ENCODE peak calls at places on chromosomes 3 and 15, in five cellular contexts. C is MM.1S, I is body of pancreas, H is breast epithelium, B is Panc1. X is an unnamed sample.
A peak's percentile ranks its signal among the peaks of the same experiment; 100 is the strongest.

GRCh38 chr3:181313379-181313778 is 323.8 kb upstream of the DNAJC19 start:
- DNase-seq in H (no peak), I (no peak), C (no peak), B (no peak), X (no peak)

GRCh38 chr15:39016706-39017105 is 452.1 kb upstream of the RASGRP1 start:
- DNase-seq in C (no peak), H (no peak), B (no peak), I (no peak), X (no peak)

GRCh38 chr3:12196684-12197083 is 38.0 kb upstream of the TIMP4 start:
- DNase-seq in I (no peak), H (no peak), C (no peak), B (no peak), X (no peak)

GRCh38 chr15:78461171-78461881 is 23.3 kb downstream of the IREB2 start:
- DNase-seq in I (no peak), C (no peak), B (no peak), H (no peak), X (no peak)

GRCh38 chr3:8387591-8387990 is 114.0 kb upstream of the LMCD1 start:
- DNase-seq in C (no peak), I (no peak), H (no peak), B (no peak), X (no peak)

GRCh38 chr15:66603301-66604179 is 37.7 kb upstream of the LCTL start:
- DNase-seq in C (peak; percentile 63), I (peak; percentile 60), H (no peak), B (peak; percentile 27), X (peak; percentile 64)

GRCh38 chr3:186004671-186005070 is 66.9 kb upstream of the TRA2B start:
- DNase-seq in H (no peak), I (no peak), C (no peak), B (no peak), X (no peak)

GRCh38 chr3:143972495-143973351 is 1.1 kb downstream of the DIPK2A start:
- DNase-seq in B (no peak), I (peak; percentile 71), H (peak; percentile 69), C (peak; percentile 85), X (peak; percentile 80)

GRCh38 chr3:158709666-158710083 is 22.6 kb downstream of the RARRES1 start:
- DNase-seq in I (no peak), B (no peak), H (no peak), C (no peak), X (no peak)

DNA sequence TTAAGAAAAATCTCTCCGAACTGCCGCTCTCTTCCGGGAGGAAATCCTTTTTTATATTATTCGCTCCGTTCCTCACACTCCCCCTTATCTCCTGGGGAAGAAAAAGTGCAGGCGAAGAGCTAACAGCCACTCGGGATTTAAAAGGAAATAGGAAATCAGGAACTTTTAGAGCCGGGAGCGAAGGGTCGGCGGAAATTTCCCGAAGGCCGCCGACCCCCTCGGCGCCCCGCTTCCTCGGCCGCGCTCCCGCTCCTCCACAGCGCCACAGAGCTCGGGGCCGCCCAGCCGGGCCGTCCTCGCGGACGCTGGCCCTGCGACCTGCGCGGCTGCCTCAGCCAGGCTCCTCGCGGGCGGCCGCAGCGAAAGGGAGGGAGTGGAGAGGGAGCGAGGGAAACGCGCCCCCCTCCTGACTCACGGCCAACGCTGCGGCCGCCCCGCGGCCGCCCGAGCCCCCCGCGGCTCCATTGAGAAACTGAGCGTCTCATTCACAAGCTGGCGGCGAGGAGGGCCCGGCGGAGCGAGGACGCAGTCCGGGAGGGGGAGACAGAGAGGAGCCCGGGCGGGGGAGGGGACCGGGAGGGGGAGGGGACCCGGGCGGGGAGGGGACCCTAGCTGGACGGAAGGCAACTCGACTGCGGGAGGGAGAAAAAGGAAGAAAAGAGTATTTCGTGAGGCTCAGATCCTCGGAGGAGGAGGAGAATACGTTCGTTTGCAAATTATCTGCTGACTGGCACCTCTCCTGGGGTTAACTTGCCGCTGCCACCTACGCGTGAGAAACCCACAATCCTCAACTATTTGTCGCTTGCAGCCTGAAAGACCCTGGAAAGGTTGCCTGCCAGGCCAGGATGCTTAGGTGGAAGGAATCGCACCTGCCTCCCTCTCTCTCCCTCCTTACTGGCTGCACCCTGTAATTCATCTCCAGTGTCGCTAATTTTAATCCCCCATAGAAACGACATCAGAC is at the start of gene PTPN9:
- DNase-seq in H (peak; percentile 76), I (peak; percentile 70), B (no peak), C (peak; percentile 70), X (peak; percentile 76)
- TF ChIP-seq CTCF in H (no peak), I (peak; percentile 21), B (peak; percentile 82), C (peak; percentile 33), X (no peak)

DNA sequence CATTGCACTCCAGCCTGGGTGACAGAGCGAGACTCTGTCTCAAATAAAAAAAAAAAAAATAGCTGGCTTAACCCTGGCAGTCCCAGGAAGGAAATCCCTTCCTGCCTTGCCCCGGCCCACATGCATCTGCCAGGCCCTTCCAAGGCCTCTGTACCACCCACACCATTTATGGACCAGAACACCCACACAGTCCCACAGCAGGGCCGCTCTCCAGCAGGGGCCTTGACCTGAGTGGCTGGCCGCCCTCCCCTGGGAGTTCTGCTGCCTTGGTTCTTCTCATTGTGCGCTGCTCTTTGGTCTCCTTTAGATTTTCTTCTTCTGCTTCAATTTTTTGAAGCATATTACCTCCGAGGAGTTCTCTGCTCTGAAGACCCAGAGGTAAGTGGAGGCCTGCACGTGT is 16.1 kb upstream of the CPNE9 start:
- DNase-seq in B (no peak), I (no peak), H (no peak), C (no peak), X (no peak)
- H3K36me3 ChIP-seq in B (no peaks in the 10 kb centered on the region), I (peaks cover 15% of the 10 kb centered on the region), H (peaks cover 52% of the 10 kb centered on the region), C (peaks cover 3% of the 10 kb centered on the region), X (peaks cover 90% of the 10 kb centered on the region)

GRCh38 chr3:187368765-187369450 is 723 bp downstream of the RTP4 start:
- DNase-seq in C (peak; percentile 75), I (no peak), H (no peak), B (no peak), X (no peak)

GRCh38 chr3:187368251-187368733 is at the start of gene RTP4:
- DNase-seq in H (no peak), C (peak; percentile 98), B (peak; percentile 10), I (peak; percentile 9), X (no peak)

GRCh38 chr3:187367561-187368103 is 553 bp upstream of the RTP4 start:
- DNase-seq in B (no peak), C (no peak), I (no peak), H (no peak), X (no peak)

DNA sequence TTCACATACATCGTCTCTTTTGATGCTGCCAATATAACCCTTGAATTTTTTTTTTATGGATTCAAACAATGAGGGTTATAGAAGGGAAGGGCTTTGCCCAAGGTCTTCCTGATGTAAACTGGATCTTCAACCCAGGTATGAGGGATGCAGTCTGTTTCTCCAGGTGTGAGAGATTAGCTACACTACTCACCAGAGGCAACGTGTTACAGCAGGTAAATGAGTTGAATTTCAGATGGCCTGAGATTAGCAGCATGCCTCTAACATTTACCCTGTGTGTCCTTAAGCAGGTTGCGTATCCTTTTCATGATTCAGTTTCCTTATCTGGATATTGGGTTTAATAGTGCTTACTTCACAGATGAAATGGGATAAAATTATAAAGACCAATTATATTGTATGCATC is 1.9 kb downstream of the RTP4 start:
- DNase-seq in C (no peak), B (no peak), I (no peak), H (no peak), X (no peak)
- H3K4me3 ChIP-seq in C (peak overlapping the region; percentile 46), B (no peak overlapping the region), I (no peak overlapping the region), H (no peak overlapping the region), X (no peak overlapping the region)

DNA sequence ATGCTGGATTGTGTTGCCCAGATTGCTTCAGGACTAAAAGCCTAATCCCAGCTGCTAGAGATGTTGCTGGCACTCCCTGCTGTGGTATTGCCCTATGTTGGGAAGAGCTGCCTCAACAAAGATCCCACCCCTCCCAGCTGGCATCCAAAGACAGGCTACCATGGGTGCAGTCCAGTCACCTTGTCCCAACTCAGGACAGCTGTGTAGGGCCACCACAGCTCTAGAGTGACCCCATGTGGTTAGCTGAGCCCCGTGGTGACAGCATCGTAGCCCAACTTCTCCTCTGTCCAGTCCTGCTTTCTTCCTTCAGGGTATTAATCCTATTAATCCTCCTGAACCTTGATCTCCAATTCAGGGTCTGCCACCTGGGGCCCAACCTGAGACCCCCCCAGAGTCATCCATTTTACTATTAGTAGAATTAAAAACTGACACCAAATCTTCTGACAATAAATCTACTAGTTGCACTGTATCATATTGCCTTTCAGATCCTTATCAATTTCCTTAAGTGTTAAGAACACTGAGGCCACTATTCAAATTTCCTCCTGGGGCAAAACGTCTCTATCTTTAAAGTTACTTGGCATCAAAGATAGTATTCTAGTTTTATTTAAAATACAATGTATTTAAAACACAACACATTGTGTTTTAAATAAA is 83.5 kb downstream of the AQP9 start:
- DNase-seq in C (peak; percentile 24), H (no peak), I (no peak), B (no peak), X (no peak)
- TF ChIP-seq CTCF in C (peak; percentile 55), H (no peak), I (no peak), B (peak; percentile 81), X (no peak)

X was measured in lung.